ENCODE peak calls at places on chromosomes 2 and 18, in eight cellular contexts. M is NCI-H1092, Y is EH, S is ACHN, V is AG04449, Q is BJ, G is cerebellar cortex, F is Ammon's horn. B is an unnamed sample.

GRCh38 chr2:153474407-153474806 is 4.2 kb downstream of the RPRM start:
- DNase-seq in M (no peak), Y (no peak), S (no peak), V (no peak), Q (no peak), G (no peak), F (peak), B (no peak)

GRCh38 chr2:39942970-39943369 is 163.9 kb upstream of the THUMPD2 start:
- DNase-seq in M (no peak), Y (peak), S (no peak), V (peak), Q (no peak), G (no peak), F (no peak), B (no peak)

GRCh38 chr2:101788995-101789970 is 91.8 kb downstream of the MAP4K4 start:
- DNase-seq in M (no peak), Y (peak), S (no peak), V (no peak), Q (no peak), G (no peak), F (no peak), B (no peak)

GRCh38 chr2:129884221-129884786 is 95.2 kb upstream of the RAB6C start:
- DNase-seq in M (no peak), Y (no peak), S (no peak), V (no peak), Q (no peak), G (no peak), F (no peak), B (no peak)

GRCh38 chr2:8657423-8658062 is 24.3 kb upstream of the ID2 start:
- DNase-seq in M (no peak), Y (no peak), S (no peak), V (no peak), Q (no peak), G (no peak), F (no peak), B (no peak)

GRCh38 chr2:220181158-220181557 is 553.7 kb downstream of the SLC4A3 start:
- DNase-seq in M (no peak), Y (peak), S (no peak), V (no peak), Q (no peak), G (no peak), F (no peak), B (no peak)

GRCh38 chr2:29293830-29294438 is 178.7 kb downstream of the CLIP4 start:
- DNase-seq in M (no peak), Y (peak), S (peak), V (no peak), Q (no peak), G (no peak), F (no peak), B (no peak)

GRCh38 chr2:149765636-149766035 is 178.1 kb upstream of the MMADHC start:
- DNase-seq in M (no peak), Y (no peak), S (no peak), V (no peak), Q (no peak), G (no peak), F (no peak), B (no peak)

GRCh38 chr2:5195636-5196035 is 496.5 kb upstream of the SOX11 start:
- DNase-seq in M (no peak), Y (no peak), S (no peak), V (no peak), Q (no peak), G (no peak), F (no peak), B (no peak)

GRCh38 chr2:16400127-16400623 is 265.5 kb downstream of the CYRIA start:
- DNase-seq in M (no peak), Y (no peak), S (no peak), V (no peak), Q (no peak), G (no peak), F (no peak), B (no peak)

GRCh38 chr2:145170787-145171186 is 650.9 kb upstream of the ZEB2 start:
- DNase-seq in M (no peak), Y (peak), S (no peak), V (no peak), Q (peak), G (no peak), F (no peak), B (no peak)

GRCh38 chr18:61025596-61025995 is 307.6 kb upstream of the CDH20 start:
- DNase-seq in M (no peak), Y (no peak), S (no peak), V (no peak), Q (no peak), G (no peak), F (no peak), B (no peak)

GRCh38 chr2:150099805-150100204 is 387.7 kb downstream of the RND3 start:
- DNase-seq in M (no peak), Y (no peak), S (no peak), V (no peak), Q (no peak), G (no peak), F (no peak), B (no peak)

GRCh38 chr18:58505181-58505580 is 123.7 kb downstream of the ALPK2 start:
- DNase-seq in M (no peak), Y (no peak), S (no peak), V (no peak), Q (no peak), G (no peak), F (no peak), B (no peak)

GRCh38 chr2:129895526-129896082 is 83.9 kb upstream of the RAB6C start:
- DNase-seq in M (no peak), Y (no peak), S (no peak), V (no peak), Q (no peak), G (no peak), F (no peak), B (no peak)

GRCh38 chr2:9109871-9110270 is 96.7 kb upstream of the ASAP2 start:
- DNase-seq in M (no peak), Y (no peak), S (no peak), V (no peak), Q (no peak), G (no peak), F (no peak), B (no peak)

GRCh38 chr2:95299961-95300360 is 2.8 kb downstream of the KCNIP3 start:
- DNase-seq in M (no peak), Y (no peak), S (no peak), V (no peak), Q (no peak), G (no peak), F (no peak), B (no peak)

GRCh38 chr2:70552501-70553333 is 909 bp downstream of the TGFA start:
- DNase-seq in M (no peak), Y (no peak), S (peak), V (no peak), Q (no peak), G (peak), F (no peak), B (no peak)

GRCh38 chr18:74496508-74497307 is 545 bp downstream of the CNDP2 start:
- DNase-seq in M (no peak), Y (peak), S (peak), V (no peak), Q (no peak), G (peak), F (peak), B (peak)

GRCh38 chr2:29443627-29444026 is 328.4 kb downstream of the CLIP4 start:
- DNase-seq in M (no peak), Y (peak), S (no peak), V (no peak), Q (no peak), G (no peak), F (no peak), B (no peak)

GRCh38 chr2:44329343-44329742 is 32.0 kb downstream of the PREPL start:
- DNase-seq in M (no peak), Y (no peak), S (no peak), V (no peak), Q (no peak), G (no peak), F (no peak), B (no peak)

GRCh38 chr2:64866797-64867196 is 122.4 kb upstream of the SLC1A4 start:
- DNase-seq in M (no peak), Y (peak), S (peak), V (peak), Q (peak), G (no peak), F (peak), B (no peak)

GRCh38 chr2:167943877-167944276 is 303.5 kb downstream of the STK39 start:
- DNase-seq in M (no peak), Y (peak), S (no peak), V (no peak), Q (no peak), G (no peak), F (no peak), B (no peak)

GRCh38 chr2:10043906-10044601 is 704 bp downstream of the KLF11 start:
- DNase-seq in M (peak), Y (peak), S (peak), V (no peak), Q (peak), G (peak), F (peak), B (peak)

GRCh38 chr18:59957957-59958356 is 58.2 kb downstream of the PMAIP1 start:
- DNase-seq in M (peak), Y (peak), S (peak), V (peak), Q (no peak), G (peak), F (no peak), B (no peak)

GRCh38 chr2:105278654-105279053 is 37.1 kb downstream of the GPR45 start:
- DNase-seq in M (no peak), Y (no peak), S (no peak), V (no peak), Q (no peak), G (no peak), F (no peak), B (no peak)

GRCh38 chr18:11008544-11008943 is 140.8 kb downstream of the PIEZO2 start:
- DNase-seq in M (no peak), Y (no peak), S (no peak), V (no peak), Q (no peak), G (no peak), F (no peak), B (no peak)

GRCh38 chr2:191959209-191959608 is 112.3 kb upstream of the CAVIN2 start:
- DNase-seq in M (peak), Y (no peak), S (no peak), V (no peak), Q (no peak), G (no peak), F (no peak), B (no peak)

GRCh38 chr18:48902023-48902855 is 48.5 kb downstream of the SMAD7 start:
- DNase-seq in M (peak), Y (peak), S (peak), V (peak), Q (peak), G (no peak), F (peak), B (peak)

GRCh38 chr2:3169106-3169870 is 208.3 kb downstream of the EIPR1 start:
- DNase-seq in M (no peak), Y (peak), S (no peak), V (peak), Q (peak), G (no peak), F (no peak), B (peak)

GRCh38 chr2:105455488-105455991 is 56.7 kb upstream of the FHL2 start:
- DNase-seq in M (peak), Y (peak), S (peak), V (peak), Q (peak), G (no peak), F (no peak), B (no peak)

GRCh38 chr2:207231962-207232361 is 66.2 kb upstream of the KLF7 start:
- DNase-seq in M (no peak), Y (peak), S (no peak), V (peak), Q (no peak), G (no peak), F (no peak), B (no peak)

GRCh38 chr2:218465987-218466633 is 47.2 kb downstream of the VIL1 start:
- DNase-seq in M (no peak), Y (peak), S (peak), V (no peak), Q (peak), G (peak), F (peak), B (no peak)

GRCh38 chr2:57450170-57450569 is 596.4 kb upstream of the VRK2 start:
- DNase-seq in M (no peak), Y (no peak), S (no peak), V (no peak), Q (no peak), G (no peak), F (no peak), B (no peak)

GRCh38 chr18:67433971-67434370 is 82.5 kb downstream of the DSEL start:
- DNase-seq in M (no peak), Y (no peak), S (no peak), V (no peak), Q (no peak), G (no peak), F (no peak), B (no peak)

B was measured in lower lobe of right lung.